ENCODE peak calls at places on chromosomes 11 and 22, in six cellular contexts. U is RWPE2, C is upper lobe of right lung, L is heart right ventricle, Y is PC-9, M is hepatocyte. N is an unnamed sample.

GRCh38 chr11:64675417-64676252 is 47.4 kb downstream of the NRXN2 start:
- DNase-seq in U (no peak), C (no peak), L (peak; percentile 87), Y (no peak), M (peak; percentile 72), N (no peak)

GRCh38 chr11:96538104-96538503 is 148.3 kb downstream of the JRKL start:
- DNase-seq in U (no peak), C (no peak), L (no peak), Y (no peak), M (no peak), N (no peak)

GRCh38 chr22:47626428-47627390 is 864.3 kb downstream of the TBC1D22A start:
- DNase-seq in U (no peak), C (peak; percentile 31), L (no peak), Y (no peak), M (no peak), N (peak; percentile 56)

GRCh38 chr11:92727769-92728168 is 241.7 kb upstream of the MTNR1B start:
- DNase-seq in U (no peak), C (no peak), L (no peak), Y (no peak), M (no peak), N (no peak)

GRCh38 chr11:24249921-24250320 is 246.9 kb upstream of the LUZP2 start:
- DNase-seq in U (no peak), C (no peak), L (no peak), Y (no peak), M (no peak), N (no peak)

GRCh38 chr11:62981743-62982142 is 3.0 kb downstream of the SLC22A6 start:
- DNase-seq in U (no peak), C (no peak), L (no peak), Y (no peak), M (no peak), N (peak; percentile 76)

GRCh38 chr11:69442012-69442806 is 39.3 kb upstream of the LINC01488 start:
- DNase-seq in U (no peak), C (no peak), L (no peak), Y (peak; percentile 64), M (no peak), N (peak; percentile 67)

GRCh38 chr22:22245935-22246525 is 1.4 kb downstream of the VPREB1 start:
- DNase-seq in U (no peak), C (no peak), L (no peak), Y (no peak), M (no peak), N (no peak)

GRCh38 chr11:45811109-45811435 is 6.1 kb downstream of the SLC35C1 start:
- DNase-seq in U (no peak), C (no peak), L (no peak), Y (no peak), M (no peak), N (no peak)
- H3K4me1 ChIP-seq in U (peaks cover 11% of the 10 kb centered on the region), C (peaks cover 27% of the 10 kb centered on the region), L (peaks cover 33% of the 10 kb centered on the region), Y (peaks cover 20% of the 10 kb centered on the region), M (peaks cover 16% of the 10 kb centered on the region), N (peaks cover 5% of the 10 kb centered on the region)

GRCh38 chr22:24427500-24428164 is at the start of gene ADORA2A:
- DNase-seq in U (no peak), C (no peak), L (no peak), Y (no peak), M (no peak), N (no peak)

GRCh38 chr22:24426436-24426835 is 963 bp upstream of the ADORA2A start:
- DNase-seq in U (no peak), C (no peak), L (no peak), Y (no peak), M (no peak), N (no peak)

GRCh38 chr22:24428751-24429410 is 1.5 kb downstream of the ADORA2A start:
- DNase-seq in U (no peak), C (no peak), L (no peak), Y (no peak), M (no peak), N (no peak)

GRCh38 chr22:24424901-24425775 is 2.3 kb upstream of the ADORA2A start:
- DNase-seq in U (no peak), C (no peak), L (no peak), Y (no peak), M (no peak), N (no peak)

DNA sequence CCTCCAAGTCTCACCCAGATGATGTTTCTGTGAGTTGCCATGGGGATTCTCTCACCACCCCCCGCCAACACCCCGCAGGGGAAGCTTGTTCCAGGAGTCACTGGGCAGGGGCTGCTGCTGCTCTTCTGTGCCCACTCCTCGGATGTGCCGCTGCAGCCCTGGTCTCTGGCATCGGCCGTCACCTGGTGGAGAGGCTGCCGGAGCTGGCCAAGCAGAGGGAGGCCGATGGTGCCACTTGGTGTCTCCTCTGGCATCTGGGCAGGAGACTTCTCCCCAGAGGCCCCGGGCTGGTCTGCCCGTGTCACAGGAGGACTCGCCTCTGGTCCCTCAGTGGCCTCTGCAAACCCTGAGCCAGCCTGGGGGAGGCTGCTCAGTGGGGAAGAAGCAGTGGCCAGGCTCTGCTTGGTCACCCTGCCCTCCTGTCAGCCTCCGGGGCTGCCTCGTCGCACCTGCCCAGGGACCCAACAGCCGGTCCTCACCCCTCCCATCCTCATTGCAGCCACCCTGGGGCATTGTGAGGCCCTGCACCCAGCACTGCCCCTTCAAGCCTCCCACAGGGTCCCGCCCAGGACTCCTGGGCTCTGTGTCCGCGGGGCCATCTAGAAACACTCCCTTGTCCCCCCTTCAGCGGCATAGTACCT is 420 bp upstream of the ADORA2A start:
- DNase-seq in U (no peak), C (no peak), L (no peak), Y (no peak), M (no peak), N (no peak)
- H3K4me1 ChIP-seq in U (peaks cover under 1% of the 10 kb centered on the region), C (peaks cover 24% of the 10 kb centered on the region), L (peaks cover 91% of the 10 kb centered on the region), Y (no peaks in the 10 kb centered on the region), M (peaks cover 8% of the 10 kb centered on the region), N (no peaks in the 10 kb centered on the region)

GRCh38 chr11:10301656-10302293 is 3.1 kb upstream of the ADM start:
- DNase-seq in U (no peak), C (no peak), L (no peak), Y (no peak), M (no peak), N (no peak)
- H3K4me1 ChIP-seq in U (peaks cover 12% of the 10 kb centered on the region), C (peaks cover 37% of the 10 kb centered on the region), L (peaks cover 41% of the 10 kb centered on the region), Y (peaks cover 16% of the 10 kb centered on the region), M (peaks cover 9% of the 10 kb centered on the region), N (no peaks in the 10 kb centered on the region)

GRCh38 chr11:3882671-3883070 is 27.2 kb downstream of the STIM1 start:
- DNase-seq in U (no peak), C (no peak), L (no peak), Y (no peak), M (no peak), N (no peak)
- H3K4me1 ChIP-seq in U (peaks cover 16% of the 10 kb centered on the region), C (peaks cover 24% of the 10 kb centered on the region), L (peaks cover 39% of the 10 kb centered on the region), Y (peaks cover 25% of the 10 kb centered on the region), M (peaks cover 16% of the 10 kb centered on the region), N (peaks cover 12% of the 10 kb centered on the region)

GRCh38 chr11:120217941-120218694 is 7.3 kb downstream of the OAF start:
- DNase-seq in U (no peak), C (no peak), L (no peak), Y (no peak), M (no peak), N (no peak)
- H3K4me1 ChIP-seq in U (no peaks in the 10 kb centered on the region), C (no peaks in the 10 kb centered on the region), L (peaks cover 85% of the 10 kb centered on the region), Y (peaks cover 56% of the 10 kb centered on the region), M (peaks cover 56% of the 10 kb centered on the region), N (no peaks in the 10 kb centered on the region)

DNA sequence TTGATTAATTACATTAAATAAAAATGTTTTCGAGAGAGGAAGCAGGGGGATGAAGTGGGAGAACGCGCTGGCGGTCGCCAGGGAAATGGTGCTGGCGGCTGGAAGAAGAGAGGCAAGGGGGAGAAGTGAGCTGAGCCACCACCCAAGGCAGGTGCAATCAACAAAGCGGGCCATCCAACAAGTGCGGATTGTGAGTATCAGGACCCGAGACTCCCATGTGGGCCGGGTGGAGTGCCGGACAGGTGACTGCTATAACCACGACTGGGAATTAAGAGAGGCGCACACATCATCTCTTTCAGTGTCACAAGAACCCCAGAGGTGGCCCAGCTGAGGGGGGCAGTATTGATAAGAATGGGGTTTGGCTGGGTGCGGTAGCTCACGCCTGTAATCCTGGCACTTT is 41.2 kb upstream of the ATXN10 start:
- DNase-seq in U (no peak), C (peak; percentile 59), L (no peak), Y (no peak), M (no peak), N (no peak)
- H3K4me1 ChIP-seq in U (peaks cover 14% of the 10 kb centered on the region), C (no peaks in the 10 kb centered on the region), L (peaks cover 10% of the 10 kb centered on the region), Y (peaks cover 21% of the 10 kb centered on the region), M (peaks cover 5% of the 10 kb centered on the region), N (no peaks in the 10 kb centered on the region)

DNA sequence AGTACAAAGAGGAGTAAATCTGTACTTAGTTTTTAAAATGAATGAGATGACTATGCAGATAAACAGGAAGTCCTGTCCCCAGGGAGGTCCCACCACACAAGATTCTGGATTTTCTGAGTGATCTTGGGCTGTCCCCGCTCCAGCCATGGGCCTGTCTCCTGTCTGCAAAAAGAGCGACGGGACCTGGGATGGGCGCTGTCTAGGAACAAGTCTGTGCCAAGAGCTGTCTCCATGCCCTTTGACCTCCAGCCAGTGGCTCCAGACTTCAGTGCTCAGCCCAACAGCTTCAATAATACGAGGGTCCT is 6.0 kb downstream of the CSNK1E start:
- DNase-seq in U (no peak), C (no peak), L (peak; percentile 68), Y (no peak), M (no peak), N (no peak)
- H3K4me1 ChIP-seq in U (peaks cover 78% of the 10 kb centered on the region), C (peaks cover 53% of the 10 kb centered on the region), L (peaks cover 99% of the 10 kb centered on the region), Y (peaks cover 50% of the 10 kb centered on the region), M (peaks cover 29% of the 10 kb centered on the region), N (peaks cover 14% of the 10 kb centered on the region)

GRCh38 chr11:2391663-2391975 is 8.9 kb upstream of the TSSC4 start:
- DNase-seq in U (no peak), C (no peak), L (no peak), Y (no peak), M (no peak), N (no peak)

GRCh38 chr11:2390091-2390870 is 10.3 kb upstream of the TSSC4 start:
- DNase-seq in U (no peak), C (peak; percentile 87), L (no peak), Y (no peak), M (no peak), N (no peak)

GRCh38 chr11:2392241-2392959 is 8.2 kb upstream of the TSSC4 start:
- DNase-seq in U (no peak), C (no peak), L (no peak), Y (no peak), M (no peak), N (no peak)

GRCh38 chr11:2389344-2390026 is 11.1 kb upstream of the TSSC4 start:
- DNase-seq in U (no peak), C (no peak), L (no peak), Y (no peak), M (no peak), N (no peak)

DNA sequence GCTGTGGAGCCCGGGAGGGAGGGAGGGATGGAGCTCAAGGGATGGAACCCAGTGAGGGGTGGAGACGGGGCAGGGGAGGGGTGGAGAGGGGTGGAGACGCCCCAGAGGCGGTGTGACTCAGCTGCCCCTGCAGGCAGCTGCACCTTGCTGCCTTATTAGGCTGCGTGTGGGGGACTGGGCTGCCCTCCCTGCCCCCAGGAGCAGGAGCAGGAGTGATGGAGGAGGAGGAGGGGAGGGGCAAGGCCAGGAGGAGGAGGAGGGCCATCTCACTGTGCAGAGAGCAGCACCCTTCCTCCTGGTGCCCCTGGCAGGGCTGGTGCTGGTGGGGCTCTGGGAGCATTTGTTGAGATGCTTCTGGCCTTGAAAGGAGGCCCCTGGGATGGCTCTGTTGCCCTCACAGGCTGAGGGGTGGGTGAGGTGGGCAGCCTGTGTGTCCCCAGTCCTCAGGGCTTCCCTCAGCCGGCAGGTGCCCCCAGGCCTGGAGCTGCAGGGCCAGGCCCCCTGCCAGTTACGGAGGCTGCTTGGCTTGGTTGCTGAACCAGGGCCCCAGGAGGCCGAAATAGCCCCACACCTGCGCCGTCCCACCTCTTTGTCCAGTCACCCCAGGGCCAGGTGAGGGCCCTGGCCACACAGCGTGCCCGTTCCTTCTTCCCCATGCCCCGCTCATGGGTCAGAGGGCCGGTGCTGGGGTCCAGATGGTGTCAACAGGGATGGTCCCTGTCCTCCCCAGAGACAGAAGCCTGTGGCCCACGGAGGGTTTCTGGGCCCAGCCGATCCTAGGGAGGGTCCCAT is 9.5 kb upstream of the TSSC4 start:
- DNase-seq in U (no peak), C (no peak), L (no peak), Y (peak; percentile 64), M (no peak), N (no peak)
- H3K4me1 ChIP-seq in U (peaks cover 12% of the 10 kb centered on the region), C (peaks cover 50% of the 10 kb centered on the region), L (peaks cover 70% of the 10 kb centered on the region), Y (peaks cover 7% of the 10 kb centered on the region), M (peaks cover 19% of the 10 kb centered on the region), N (no peaks in the 10 kb centered on the region)